ENCODE peak calls at places on chromosome X, in four cellular contexts. One of them, this sample, is unnamed.

GRCh38 chrX:123481908-123482873 is 250.7 kb downstream of the THOC2 start:
- DNase-seq in K562: no peak
- DNase-seq in IMR-90: peak; percentile 27
- DNase-seq in GM12878: no peak
- DNase-seq in this sample: no peak

GRCh38 chrX:2272337-2272736 is 228.4 kb downstream of the DHRSX start:
- DNase-seq in K562: no peak
- DNase-seq in IMR-90: no peak
- DNase-seq in GM12878: no peak
- DNase-seq in this sample: no peak

GRCh38 chrX:122703762-122704161 is 480.3 kb upstream of the GRIA3 start:
- DNase-seq in K562: no peak
- DNase-seq in IMR-90: no peak
- DNase-seq in GM12878: no peak
- DNase-seq in this sample: no peak

GRCh38 chrX:54920610-54921426 is at the start of gene TRO:
- DNase-seq in K562: no peak
- DNase-seq in IMR-90: peak; percentile 10
- DNase-seq in GM12878: no peak
- DNase-seq in this sample: no peak

GRCh38 chrX:16462912-16463311 is 187.0 kb upstream of the S100G start:
- DNase-seq in K562: no peak
- DNase-seq in IMR-90: peak; percentile 94
- DNase-seq in GM12878: no peak
- DNase-seq in this sample: no peak

GRCh38 chrX:150438165-150438564 is 75.0 kb downstream of the MAMLD1 start:
- DNase-seq in K562: no peak
- DNase-seq in IMR-90: peak; percentile 45
- DNase-seq in GM12878: no peak
- DNase-seq in this sample: no peak

GRCh38 chrX:119234931-119235555 is 1.0 kb upstream of the PGRMC1 start:
- DNase-seq in K562: no peak
- DNase-seq in IMR-90: no peak
- DNase-seq in GM12878: no peak
- DNase-seq in this sample: no peak

GRCh38 chrX:40871385-40872082 is 136.2 kb upstream of the MED14 start:
- DNase-seq in K562: no peak
- DNase-seq in IMR-90: peak; percentile 37
- DNase-seq in GM12878: peak; percentile 87
- DNase-seq in this sample: no peak

GRCh38 chrX:154437971-154438893 is 1.3 kb downstream of the GDI1 start:
- DNase-seq in K562: no peak
- DNase-seq in IMR-90: no peak
- DNase-seq in GM12878: no peak
- DNase-seq in this sample: no peak

GRCh38 chrX:120429776-120430535 is 39.1 kb downstream of the LAMP2 start:
- DNase-seq in K562: no peak
- DNase-seq in IMR-90: no peak
- DNase-seq in GM12878: no peak
- DNase-seq in this sample: no peak

GRCh38 chrX:120428309-120428708 is 40.8 kb downstream of the LAMP2 start:
- DNase-seq in K562: no peak
- DNase-seq in IMR-90: no peak
- DNase-seq in GM12878: no peak
- DNase-seq in this sample: no peak

DNA sequence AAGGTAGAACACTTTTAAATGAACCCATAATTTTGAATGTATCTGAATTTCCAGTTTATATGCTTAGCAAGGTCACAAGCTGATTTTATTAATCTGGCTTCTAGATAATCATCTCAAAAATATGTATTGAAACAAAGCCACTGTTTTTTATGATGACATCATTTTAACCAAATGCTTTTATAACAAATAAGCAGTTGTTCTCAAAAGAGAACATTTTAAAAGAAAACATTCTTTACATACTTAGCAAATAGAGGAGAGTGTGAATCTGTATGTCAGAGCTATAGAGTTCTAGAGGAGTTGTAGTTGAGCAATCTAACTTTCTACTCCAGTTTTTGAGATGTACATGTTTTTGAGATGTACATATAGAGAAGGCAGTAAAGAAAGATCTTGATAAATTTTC is 42.5 kb downstream of the LAMP2 start:
- DNase-seq in K562: no peak
- DNase-seq in IMR-90: peak; percentile 19
- DNase-seq in GM12878: no peak
- DNase-seq in this sample: no peak
- TF ChIP-seq RCOR1 in K562: no peak
- TF ChIP-seq RCOR1 in IMR-90: no peak
- TF ChIP-seq RCOR1 in GM12878: no peak
- TF ChIP-seq RCOR1 in this sample: no peak

GRCh38 chrX:7076245-7076661 is 71.3 kb upstream of the STS start:
- DNase-seq in K562: no peak
- DNase-seq in IMR-90: no peak
- DNase-seq in GM12878: no peak
- DNase-seq in this sample: no peak

GRCh38 chrX:7073336-7073735 is 74.2 kb upstream of the STS start:
- DNase-seq in K562: no peak
- DNase-seq in IMR-90: no peak
- DNase-seq in GM12878: no peak
- DNase-seq in this sample: no peak

GRCh38 chrX:7074908-7075204 is 72.7 kb upstream of the STS start:
- DNase-seq in K562: no peak
- DNase-seq in IMR-90: no peak
- DNase-seq in GM12878: no peak
- DNase-seq in this sample: no peak

GRCh38 chrX:7072856-7073255 is 74.7 kb upstream of the STS start:
- DNase-seq in K562: no peak
- DNase-seq in IMR-90: no peak
- DNase-seq in GM12878: no peak
- DNase-seq in this sample: no peak

DNA sequence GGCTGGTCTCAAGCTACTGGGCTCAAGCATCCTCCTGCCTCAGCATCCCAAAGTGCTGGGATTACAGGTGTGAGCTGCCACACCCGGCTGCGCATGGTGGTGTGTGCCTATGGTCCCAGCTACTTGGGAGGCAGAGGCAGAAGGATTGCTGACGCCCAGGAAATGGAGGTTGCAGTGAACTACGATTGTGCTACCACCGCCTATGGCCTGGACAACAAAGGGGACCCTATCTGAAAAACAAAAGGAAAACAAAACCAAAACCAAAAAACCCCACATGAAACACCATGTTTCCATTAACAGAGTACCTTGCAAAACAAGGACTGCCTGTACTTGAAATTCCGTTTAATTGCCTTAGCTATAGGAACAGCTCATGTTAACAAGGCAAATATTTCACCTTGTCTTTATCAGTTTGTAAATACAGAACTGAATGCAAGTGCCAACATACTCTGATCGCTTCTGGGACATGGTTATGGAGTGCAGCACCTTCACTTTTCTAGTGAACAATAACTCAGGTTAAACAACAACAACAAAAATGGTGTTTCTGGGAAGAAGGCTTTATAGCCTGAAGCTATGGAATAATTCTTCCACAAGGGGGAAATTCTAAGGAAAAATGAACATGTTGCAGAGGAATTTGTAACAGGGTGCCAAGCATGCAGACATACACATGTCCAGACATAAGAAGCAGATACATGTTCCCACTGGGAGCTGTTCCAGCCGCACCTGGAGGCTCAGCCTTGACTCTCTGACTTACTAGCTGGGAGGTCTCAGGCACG is 73.2 kb upstream of the STS start:
- DNase-seq in K562: no peak
- DNase-seq in IMR-90: no peak
- DNase-seq in GM12878: no peak
- DNase-seq in this sample: no peak
- TF ChIP-seq CTCF in K562: no peak
- TF ChIP-seq CTCF in IMR-90: no peak
- TF ChIP-seq CTCF in GM12878: no peak
- TF ChIP-seq CTCF in this sample: no peak

GRCh38 chrX:11976663-11977062 is 161.6 kb upstream of the FRMPD4 start:
- DNase-seq in K562: no peak
- DNase-seq in IMR-90: no peak
- DNase-seq in GM12878: no peak
- DNase-seq in this sample: no peak
- TF ChIP-seq CEBPB in K562: no peak
- TF ChIP-seq CEBPB in IMR-90: no peak
- TF ChIP-seq CEBPB in GM12878: no peak
- TF ChIP-seq CEBPB in this sample: no peak

DNA sequence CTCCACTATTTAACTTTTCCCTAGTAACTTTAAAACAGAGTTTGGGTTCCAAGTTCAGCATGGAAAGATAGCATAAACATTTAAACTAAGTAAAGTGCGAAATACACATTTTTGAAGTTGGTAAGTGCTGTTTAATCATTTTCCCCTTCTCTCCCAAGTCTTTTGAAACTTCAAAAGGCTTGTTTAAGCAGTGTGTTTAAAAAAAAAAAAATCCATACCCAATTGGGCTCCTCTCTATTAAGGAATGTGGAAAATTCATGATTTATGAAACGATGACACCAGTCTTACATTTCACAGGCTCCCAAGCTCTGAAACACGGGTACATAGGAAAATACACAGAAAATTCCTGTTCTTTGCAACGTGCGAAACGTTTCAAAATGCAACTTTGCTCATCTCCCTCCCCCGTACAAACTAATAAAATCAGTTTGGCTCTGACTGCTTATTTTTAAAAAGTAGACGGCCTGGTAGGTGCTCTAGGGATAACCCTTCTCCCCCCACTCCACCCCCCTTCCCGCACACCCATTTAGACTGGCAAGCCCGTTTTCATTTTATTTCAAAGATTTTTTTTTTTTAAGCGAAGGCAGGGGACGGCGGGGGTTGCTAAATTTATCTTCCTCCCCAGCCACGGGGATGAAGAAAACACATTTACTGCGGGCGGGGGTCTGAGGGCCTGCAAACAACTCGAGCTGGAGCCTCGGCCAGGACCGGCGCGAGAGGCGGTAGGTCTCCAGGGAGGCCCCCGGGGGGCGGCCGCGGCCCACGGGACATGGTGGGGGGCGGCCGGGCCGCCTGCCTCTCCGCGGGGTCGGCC is 789 bp upstream of the ZFX start:
- DNase-seq in K562: peak; percentile 38
- DNase-seq in IMR-90: peak; percentile 61
- DNase-seq in GM12878: no peak
- DNase-seq in this sample: no peak
- TF ChIP-seq RCOR1 in K562: no peak
- TF ChIP-seq RCOR1 in IMR-90: no peak
- TF ChIP-seq RCOR1 in GM12878: no peak
- TF ChIP-seq RCOR1 in this sample: no peak

GRCh38 chrX:53186363-53186762 is 38.6 kb downstream of the KDM5C start:
- DNase-seq in K562: no peak
- DNase-seq in IMR-90: peak; percentile 77
- DNase-seq in GM12878: no peak
- DNase-seq in this sample: no peak
- TF ChIP-seq CTCF in K562: no peak
- TF ChIP-seq CTCF in IMR-90: no peak
- TF ChIP-seq CTCF in GM12878: no peak
- TF ChIP-seq CTCF in this sample: no peak

GRCh38 chrX:129719931-129720520 is 18.8 kb upstream of the XPNPEP2 start:
- DNase-seq in K562: no peak
- DNase-seq in IMR-90: no peak
- DNase-seq in GM12878: no peak
- DNase-seq in this sample: no peak
- TF ChIP-seq CEBPB in K562: no peak
- TF ChIP-seq CEBPB in IMR-90: no peak
- TF ChIP-seq CEBPB in GM12878: no peak
- TF ChIP-seq CEBPB in this sample: no peak

DNA sequence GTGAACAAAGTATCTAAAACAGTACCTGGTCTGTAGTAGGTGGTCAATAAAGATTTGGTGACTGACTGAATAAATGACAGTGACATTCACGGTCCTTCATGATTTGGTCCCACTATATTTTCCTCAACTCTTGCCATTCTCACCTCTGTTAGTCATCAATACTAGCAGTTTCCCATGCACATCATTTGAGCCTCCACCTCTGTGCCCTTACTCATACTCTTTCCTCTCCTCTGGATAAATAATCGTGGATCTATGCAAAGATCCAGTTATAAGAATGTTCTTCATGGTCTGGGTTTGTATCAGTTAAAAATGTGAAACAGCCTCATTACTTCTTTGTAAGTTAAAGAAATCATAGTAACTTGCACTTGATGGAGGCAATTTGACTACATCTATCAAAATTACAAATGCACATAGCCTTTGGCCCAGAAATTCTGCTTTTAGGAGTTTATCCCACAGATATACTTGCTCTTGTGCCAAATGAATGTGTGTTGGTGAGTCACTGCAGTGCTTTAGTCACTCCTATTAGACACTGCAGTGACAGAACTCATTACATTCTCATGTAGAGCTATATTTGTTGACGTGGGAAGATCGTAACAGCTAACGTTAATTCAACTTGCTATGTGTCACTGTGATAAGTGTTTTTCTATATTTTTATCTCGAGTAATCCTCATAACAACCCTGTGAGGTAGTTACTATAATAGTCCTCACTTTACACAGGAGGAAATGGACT is 121.9 kb upstream of the SMIM10 start:
- DNase-seq in K562: no peak
- DNase-seq in IMR-90: peak; percentile 96
- DNase-seq in GM12878: no peak
- DNase-seq in this sample: peak; percentile 12
- TF ChIP-seq RCOR1 in K562: no peak
- TF ChIP-seq RCOR1 in IMR-90: no peak
- TF ChIP-seq RCOR1 in GM12878: no peak
- TF ChIP-seq RCOR1 in this sample: no peak

GRCh38 chrX:110418220-110418856 is 59.7 kb downstream of the RTL9 start:
- DNase-seq in K562: peak; percentile 59
- DNase-seq in IMR-90: peak; percentile 81
- DNase-seq in GM12878: no peak
- DNase-seq in this sample: peak; percentile 49
- TF ChIP-seq CTCF in K562: peak; percentile 63
- TF ChIP-seq CTCF in IMR-90: peak; percentile 60
- TF ChIP-seq CTCF in GM12878: no peak
- TF ChIP-seq CTCF in this sample: no peak

This sample was measured in A549.